ENCODE peak calls at places on chromosomes 12 and 14, in ten cellular contexts. T, U, N, V, E, X, C, R, S and Z are unnamed samples.

GRCh38 chr12:121525411-121525810 is 55.4 kb downstream of the KDM2B start:
- DNase-seq in R (no peak), T (no peak), U (no peak), C (no peak), E (no peak), N (no peak), V (no peak), S (no peak), X (no peak), Z (no peak)

GRCh38 chr14:50814161-50814560 is 16.8 kb downstream of the NIN start:
- DNase-seq in X (no peak), T (no peak), R (no peak), V (no peak), C (no peak), E (no peak), S (no peak), N (no peak), U (no peak), Z (no peak)

GRCh38 chr14:96095581-96096476 is 56.7 kb downstream of the C14orf132 start:
- DNase-seq in T (peak; percentile 80), C (no peak), R (no peak), V (no peak), X (peak; percentile 27), N (peak; percentile 63), E (no peak), S (peak; percentile 94), U (peak; percentile 78), Z (no peak)

GRCh38 chr12:89883630-89884364 is 175.2 kb upstream of the ATP2B1 start:
- DNase-seq in V (no peak), R (no peak), U (no peak), E (no peak), T (peak; percentile 70), S (no peak), X (no peak), C (no peak), N (peak; percentile 61), Z (no peak)

GRCh38 chr12:69000540-69001243 is 67.7 kb upstream of the CPM start:
- DNase-seq in T (no peak), S (no peak), X (no peak), U (no peak), R (no peak), N (peak; percentile 30), C (no peak), V (no peak), E (no peak), Z (no peak)

GRCh38 chr14:81506512-81506911 is 27.1 kb downstream of the SEL1L start:
- DNase-seq in R (no peak), X (no peak), V (no peak), U (no peak), N (no peak), S (no peak), E (no peak), T (no peak), C (no peak), Z (no peak)

GRCh38 chr12:53219116-53219955 is 12.3 kb upstream of the ITGB7 start:
- DNase-seq in T (peak; percentile 48), V (peak; percentile 77), C (no peak), N (peak; percentile 63), U (peak; percentile 49), R (no peak), E (peak; percentile 65), X (no peak), S (no peak), Z (peak; percentile 61)

GRCh38 chr12:70247653-70248199 is 4.5 kb downstream of the CNOT2 start:
- DNase-seq in E (peak; percentile 24), C (no peak), N (no peak), R (no peak), U (no peak), T (no peak), V (no peak), X (no peak), S (no peak), Z (peak; percentile 21)

GRCh38 chr12:48716168-48716492 is 377 bp downstream of the CCNT1 start:
- DNase-seq in T (no peak), X (no peak), N (no peak), C (no peak), E (no peak), R (no peak), S (no peak), V (no peak), U (no peak), Z (no peak)

GRCh38 chr12:5710260-5710878 is 234.7 kb downstream of the ANO2 start:
- DNase-seq in U (no peak), V (no peak), C (no peak), X (no peak), S (no peak), R (no peak), N (no peak), E (no peak), T (no peak), Z (no peak)

GRCh38 chr14:51424569-51425251 is 184.7 kb downstream of the TMX1 start:
- DNase-seq in R (no peak), N (peak; percentile 82), C (no peak), E (no peak), U (no peak), T (peak; percentile 72), X (no peak), V (no peak), S (no peak), Z (no peak)

GRCh38 chr14:78848234-78848820 is 678.2 kb downstream of the NRXN3 start:
- DNase-seq in E (no peak), U (peak; percentile 62), N (peak; percentile 14), X (peak; percentile 19), V (no peak), T (peak; percentile 30), S (peak; percentile 77), R (no peak), C (peak; percentile 1), Z (peak; percentile 27)

GRCh38 chr14:105471823-105472495 is 2.7 kb upstream of the CRIP2 start:
- DNase-seq in T (no peak), X (no peak), S (no peak), U (no peak), R (no peak), V (no peak), N (no peak), E (no peak), C (no peak), Z (no peak)

GRCh38 chr12:51098611-51099010 is 15.2 kb upstream of the CSRNP2 start:
- DNase-seq in S (no peak), C (no peak), T (no peak), X (no peak), R (no peak), V (no peak), E (no peak), N (no peak), U (no peak), Z (no peak)

GRCh38 chr12:2291182-2291832 is 238.5 kb downstream of the CACNA1C start:
- DNase-seq in U (peak; percentile 57), C (no peak), V (no peak), E (peak; percentile 56), S (peak; percentile 57), N (no peak), X (no peak), R (no peak), T (peak; percentile 53), Z (peak; percentile 72)

GRCh38 chr12:66688836-66689439 is 10.1 kb upstream of the GRIP1 start:
- DNase-seq in C (peak; percentile 1), X (peak; percentile 30), E (no peak), V (peak; percentile 9), T (peak; percentile 13), U (peak; percentile 82), R (no peak), S (peak; percentile 78), N (peak; percentile 11), Z (peak; percentile 52)

GRCh38 chr14:34890937-34891336 is 15.8 kb upstream of the BAZ1A start:
- DNase-seq in N (no peak), V (no peak), T (no peak), U (no peak), S (no peak), C (no peak), X (no peak), R (no peak), E (no peak), Z (no peak)

GRCh38 chr12:122834921-122835692 is at the start of gene HIP1R:
- DNase-seq in R (no peak), X (peak; percentile 54), S (no peak), E (no peak), U (peak; percentile 27), N (no peak), T (peak; percentile 48), V (peak; percentile 46), C (peak; percentile 63), Z (peak; percentile 63)